ENCODE peak calls at places on chromosome 15, in ten cellular contexts. M is AG08395; Z is H54; L is T-helper 9 cell; S is T-cell; J is Calu3; Q is heart left ventricle; C is activated CD8-positive, alpha-beta memory T cell treated with anti-CD3 and anti-CD28 coated beads, Interleukin-2, amount 50 U/mL, for 48 hours; D is AG04449; B is D341Med. U is an unnamed sample.

GRCh38 chr15:47374222-47374621 is 343.1 kb upstream of the SEMA6D start:
- DNase-seq in Z (no peak), Q (no peak), B (peak), M (peak), J (no peak), C (no peak), L (no peak), S (no peak), D (no peak), U (no peak)

GRCh38 chr15:38533416-38533915 is 31.1 kb downstream of the RASGRP1 start:
- DNase-seq in L (no peak), M (no peak), Q (no peak), J (no peak), Z (no peak), B (no peak), S (no peak), C (no peak), D (no peak), U (no peak)

GRCh38 chr15:41490355-41490754 is 3.3 kb upstream of the ITPKA start:
- DNase-seq in M (peak), C (no peak), Z (peak), B (no peak), S (no peak), D (peak), L (no peak), Q (no peak), J (no peak), U (no peak)

GRCh38 chr15:83893308-83893707 is 239.4 kb downstream of the ADAMTSL3 start:
- DNase-seq in L (no peak), D (no peak), C (no peak), B (no peak), S (no peak), J (no peak), Q (no peak), Z (no peak), M (no peak), U (no peak)

GRCh38 chr15:95975212-95975611 is 355.3 kb upstream of the NR2F2 start:
- DNase-seq in C (no peak), M (no peak), D (no peak), S (no peak), L (no peak), B (no peak), Z (no peak), Q (no peak), J (no peak), U (no peak)

GRCh38 chr15:93088200-93088980 is 621 bp downstream of the RGMA start:
- DNase-seq in Z (no peak), C (peak), L (no peak), D (no peak), M (peak), B (peak), S (no peak), J (peak), Q (peak), U (no peak)

GRCh38 chr15:56124391-56124790 is 119.3 kb downstream of the RFX7 start:
- DNase-seq in Z (no peak), M (no peak), S (no peak), B (no peak), L (no peak), C (no peak), Q (no peak), D (no peak), J (no peak), U (no peak)

GRCh38 chr15:44158111-44158510 is 37.0 kb downstream of the FRMD5 start:
- DNase-seq in Q (no peak), L (no peak), D (no peak), C (no peak), S (no peak), B (no peak), Z (no peak), J (no peak), M (no peak), U (no peak)

GRCh38 chr15:31360158-31360561 is 33.5 kb downstream of the KLF13 start:
- DNase-seq in Q (no peak), C (no peak), S (no peak), M (no peak), Z (no peak), B (no peak), L (no peak), D (no peak), J (no peak), U (no peak)

GRCh38 chr15:40436892-40437753 is 3.6 kb upstream of the BAHD1 start:
- DNase-seq in D (no peak), Q (no peak), J (no peak), M (no peak), C (no peak), B (no peak), Z (no peak), L (no peak), S (no peak), U (no peak)

GRCh38 chr15:77180757-77181156 is 109.8 kb upstream of the TSPAN3 start:
- DNase-seq in Q (no peak), C (no peak), M (peak), J (no peak), D (no peak), L (no peak), B (no peak), S (no peak), Z (no peak), U (no peak)

GRCh38 chr15:88894348-88894818 is 961 bp downstream of the HAPLN3 start:
- DNase-seq in S (peak), Z (no peak), J (peak), B (peak), D (no peak), L (peak), M (no peak), Q (peak), C (peak), U (peak)